ENCODE peak calls at places on chromosomes 3 and 15, in nine cellular contexts. O is endothelial cell, N is AG10803, Y is GM13977, Z is cardiac fibroblast, L is A549, M is neural progenitor cell, F is sigmoid colon, H is cardiac muscle cell. R is an unnamed sample.

GRCh38 chr3:14507345-14507741 is 32.8 kb downstream of the GRIP2 start:
- DNase-seq in O (no peak), N (no peak), Y (no peak), Z (no peak), L (no peak), M (no peak), F (peak; percentile 57), H (no peak), R (no peak)

GRCh38 chr15:74314897-74315438 is 52.5 kb downstream of the CYP11A1 start:
- DNase-seq in O (no peak), N (no peak), Y (no peak), Z (no peak), L (no peak), M (no peak), F (no peak), H (no peak), R (no peak)

GRCh38 chr3:27568393-27568792 is 84.2 kb upstream of the SLC4A7 start:
- DNase-seq in O (no peak), N (peak; percentile 85), Y (no peak), Z (peak; percentile 58), L (no peak), M (no peak), F (peak; percentile 95), H (peak; percentile 78), R (no peak)

GRCh38 chr15:81338422-81339007 is 14.6 kb upstream of the STARD5 start:
- DNase-seq in O (no peak), N (peak; percentile 94), Y (no peak), Z (peak; percentile 97), L (no peak), M (no peak), F (peak; percentile 85), H (peak; percentile 90), R (peak; percentile 31)

GRCh38 chr3:193744048-193744821 is 151.2 kb downstream of the OPA1 start:
- DNase-seq in O (no peak), N (no peak), Y (no peak), Z (no peak), L (peak; percentile 24), M (no peak), F (no peak), H (peak; percentile 15), R (no peak)

GRCh38 chr3:72665701-72666443 is 182.4 kb downstream of the SHQ1 start:
- DNase-seq in O (peak; percentile 49), N (no peak), Y (peak; percentile 62), Z (peak; percentile 53), L (peak; percentile 47), M (peak; percentile 54), F (no peak), H (peak; percentile 49), R (no peak)

GRCh38 chr15:43420876-43421275 is 50.0 kb downstream of the TUBGCP4 start:
- DNase-seq in O (no peak), N (no peak), Y (no peak), Z (no peak), L (no peak), M (no peak), F (no peak), H (no peak), R (no peak)

GRCh38 chr15:63389902-63390301 is 8.3 kb upstream of the CA12 start:
- DNase-seq in O (no peak), N (no peak), Y (no peak), Z (no peak), L (no peak), M (no peak), F (no peak), H (no peak), R (no peak)

GRCh38 chr15:26197719-26198118 is 334.6 kb upstream of the ATP10A start:
- DNase-seq in O (no peak), N (no peak), Y (no peak), Z (no peak), L (no peak), M (peak; percentile 78), F (no peak), H (no peak), R (no peak)

GRCh38 chr15:74783072-74783807 is 1.4 kb downstream of the CSK start:
- DNase-seq in O (no peak), N (no peak), Y (no peak), Z (peak; percentile 41), L (no peak), M (peak; percentile 49), F (no peak), H (peak; percentile 47), R (no peak)

GRCh38 chr3:191388823-191389222 is 58.5 kb upstream of the UTS2B start:
- DNase-seq in O (no peak), N (no peak), Y (no peak), Z (peak; percentile 39), L (no peak), M (no peak), F (no peak), H (peak; percentile 43), R (no peak)

GRCh38 chr15:66053991-66054390 is 184.7 kb downstream of the RAB11A start:
- DNase-seq in O (no peak), N (no peak), Y (no peak), Z (no peak), L (no peak), M (no peak), F (no peak), H (no peak), R (no peak)

GRCh38 chr3:16807441-16807840 is 77.3 kb upstream of the PLCL2 start:
- DNase-seq in O (no peak), N (peak; percentile 85), Y (no peak), Z (peak; percentile 74), L (no peak), M (no peak), F (no peak), H (peak; percentile 75), R (no peak)

GRCh38 chr3:22858486-22858885 is 344.6 kb upstream of the UBE2E2 start:
- DNase-seq in O (no peak), N (no peak), Y (no peak), Z (no peak), L (no peak), M (no peak), F (no peak), H (no peak), R (no peak)

GRCh38 chr3:22859618-22860017 is 343.5 kb upstream of the UBE2E2 start:
- DNase-seq in O (no peak), N (no peak), Y (no peak), Z (no peak), L (no peak), M (no peak), F (no peak), H (no peak), R (no peak)

GRCh38 chr3:22861426-22861825 is 341.7 kb upstream of the UBE2E2 start:
- DNase-seq in O (no peak), N (no peak), Y (no peak), Z (no peak), L (no peak), M (no peak), F (no peak), H (no peak), R (no peak)

DNA sequence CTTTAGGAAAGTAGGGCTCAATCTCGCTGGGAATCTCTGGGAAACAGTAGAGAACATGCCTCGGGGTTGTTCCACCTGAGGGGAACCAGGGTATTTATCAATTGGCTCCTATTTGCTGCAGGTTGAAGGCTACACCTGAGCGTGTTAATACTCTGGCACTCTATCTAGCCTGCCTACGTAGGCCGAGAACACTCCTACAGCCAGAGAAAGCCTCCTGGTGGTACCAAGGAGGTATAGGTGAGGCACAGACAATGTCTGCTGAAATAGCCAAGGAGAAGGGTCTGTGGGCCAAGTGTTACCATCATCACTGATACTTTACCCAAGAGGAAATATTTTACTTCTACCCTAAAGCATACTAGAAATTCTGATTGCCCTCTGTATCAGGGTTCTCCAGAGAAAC is 341.0 kb upstream of the UBE2E2 start:
- DNase-seq in O (no peak), N (no peak), Y (no peak), Z (no peak), L (no peak), M (no peak), F (no peak), H (no peak), R (no peak)
- TF ChIP-seq CTCF in O (no peak), N (no peak), Y (no peak), Z (no peak), L (no peak), M (peak; percentile 22), F (no peak), H (no peak), R (no peak)

GRCh38 chr3:12194669-12195161 is 36.0 kb upstream of the TIMP4 start:
- DNase-seq in O (no peak), N (peak; percentile 61), Y (no peak), Z (peak; percentile 58), L (peak; percentile 73), M (no peak), F (no peak), H (peak; percentile 55), R (no peak)
- TF ChIP-seq CTCF in O (no peak), N (peak; percentile 16), Y (peak; percentile 72), Z (no peak), L (peak; percentile 76), M (peak; percentile 7), F (no peak), H (peak; percentile 5), R (no peak)

DNA sequence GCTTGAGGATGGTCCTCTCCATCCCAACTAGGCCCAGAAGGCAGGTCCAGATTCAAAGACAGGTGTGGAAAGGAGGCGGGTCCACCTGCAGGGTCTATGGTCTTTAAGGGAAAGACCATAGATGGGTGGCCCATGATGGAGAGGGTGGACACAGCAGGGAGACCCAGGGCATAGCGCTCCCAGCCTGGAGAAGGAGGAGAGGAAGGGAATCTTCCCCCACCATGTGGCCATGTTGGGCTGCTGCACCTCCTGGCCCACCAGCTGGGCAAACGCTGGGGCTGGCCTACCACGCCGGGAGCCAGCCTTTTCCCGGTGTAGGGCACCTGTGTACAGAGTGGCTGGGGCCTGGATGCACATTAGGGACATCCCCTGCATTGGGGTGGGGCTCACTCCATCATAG is 265.2 kb upstream of the TLE3 start:
- DNase-seq in O (peak; percentile 66), N (peak; percentile 24), Y (no peak), Z (peak; percentile 47), L (no peak), M (peak; percentile 77), F (peak; percentile 71), H (peak; percentile 67), R (no peak)
- TF ChIP-seq CTCF in O (peak; percentile 63), N (peak; percentile 70), Y (peak; percentile 61), Z (peak; percentile 85), L (peak; percentile 27), M (peak; percentile 70), F (peak; percentile 61), H (peak; percentile 85), R (peak; percentile 63)

DNA sequence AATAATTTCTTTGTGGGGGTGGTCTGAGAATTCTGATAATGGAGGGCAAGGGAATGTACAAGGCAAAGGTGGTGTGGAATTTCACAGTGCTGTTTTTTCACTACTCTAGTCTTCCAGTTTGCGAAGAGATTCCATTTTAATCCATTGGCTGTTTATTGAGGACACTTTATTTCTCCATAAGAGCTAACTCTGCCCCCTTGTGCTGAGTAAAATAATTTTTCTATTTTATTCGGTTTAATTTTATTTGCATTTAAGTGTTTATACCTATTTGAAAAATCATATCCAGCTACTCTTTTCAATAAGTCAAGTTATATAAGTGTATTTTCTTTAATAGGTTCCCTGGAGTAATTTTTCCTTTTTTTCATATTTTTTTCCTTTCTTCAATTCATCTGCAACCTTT is 840.1 kb downstream of the TUSC7 start:
- DNase-seq in O (no peak), N (no peak), Y (no peak), Z (peak; percentile 8), L (no peak), M (no peak), F (no peak), H (no peak), R (no peak)
- TF ChIP-seq CTCF in O (no peak), N (peak; percentile 13), Y (no peak), Z (no peak), L (peak; percentile 31), M (no peak), F (no peak), H (no peak), R (peak; percentile 1)

GRCh38 chr3:47017504-47018268 is 38.2 kb downstream of the NBEAL2 start:
- DNase-seq in O (no peak), N (peak; percentile 53), Y (no peak), Z (no peak), L (no peak), M (no peak), F (no peak), H (peak; percentile 19), R (no peak)
- TF ChIP-seq CTCF in O (no peak), N (no peak), Y (no peak), Z (no peak), L (no peak), M (no peak), F (no peak), H (no peak), R (no peak)